ENCODE peak calls at places on chromosomes 5 and 9, in ten cellular contexts. K is heart left ventricle, B is lower lobe of right lung, X is uterus, S is psoas muscle, L is endodermal cell, O is IMR-90, H is ovary, U is foreskin fibroblast, Z is HCT116. W is an unnamed sample.
A peak's percentile ranks its signal among the peaks of the same experiment; 100 is the strongest.

GRCh38 chr5:130692766-130693165 is 472.3 kb downstream of the HINT1 start:
- DNase-seq in S (no peak), Z (no peak), X (no peak), K (no peak), O (no peak), L (no peak), U (no peak), H (no peak), B (no peak), W (peak; percentile 82)

GRCh38 chr9:112970939-112971338 is 41.1 kb downstream of the ZNF883 start:
- DNase-seq in H (no peak), S (no peak), X (no peak), U (peak; percentile 3), B (no peak), O (no peak), K (no peak), L (no peak), Z (no peak), W (peak; percentile 20)

GRCh38 chr5:71882826-71883744 is 164.0 kb downstream of the CARTPT start:
- DNase-seq in U (no peak), X (no peak), K (peak; percentile 54), O (peak; percentile 28), S (no peak), B (no peak), H (no peak), Z (no peak), L (no peak), W (no peak)

GRCh38 chr5:114238771-114239313 is 123.0 kb upstream of the KCNN2 start:
- DNase-seq in L (no peak), H (no peak), S (no peak), X (no peak), U (peak; percentile 54), K (no peak), B (no peak), O (peak; percentile 60), Z (no peak), W (no peak)

GRCh38 chr9:123157216-123157615 is 111.2 kb downstream of the STRBP start:
- DNase-seq in X (no peak), Z (no peak), O (peak; percentile 50), H (no peak), K (no peak), B (no peak), L (no peak), S (no peak), U (no peak), W (peak; percentile 79)

GRCh38 chr5:177008716-177009115 is 2.1 kb upstream of the UIMC1 start:
- DNase-seq in B (no peak), H (no peak), O (no peak), U (no peak), X (no peak), K (no peak), Z (no peak), S (no peak), L (no peak), W (no peak)

GRCh38 chr5:58946232-58946631 is 363.4 kb downstream of the RAB3C start:
- DNase-seq in X (no peak), S (no peak), H (no peak), B (no peak), L (no peak), K (no peak), Z (no peak), U (no peak), O (no peak), W (no peak)

GRCh38 chr9:88462191-88462590 is 72.8 kb upstream of the NXNL2 start:
- DNase-seq in S (no peak), O (peak; percentile 79), Z (no peak), K (no peak), L (no peak), H (no peak), U (peak; percentile 38), B (no peak), X (no peak), W (peak; percentile 72)

GRCh38 chr5:181160-181559 is 10.1 kb upstream of the LRRC14B start:
- DNase-seq in Z (no peak), L (no peak), O (no peak), H (no peak), X (no peak), U (no peak), S (no peak), K (peak; percentile 9), B (no peak), W (no peak)

GRCh38 chr9:121178676-121179372 is 22.8 kb downstream of the RAB14 start:
- DNase-seq in B (no peak), K (no peak), Z (no peak), L (no peak), O (no peak), H (no peak), U (no peak), S (no peak), X (no peak), W (no peak)

GRCh38 chr5:57406591-57406990 is 76.0 kb downstream of the ACTBL2 start:
- DNase-seq in S (no peak), B (no peak), K (no peak), U (no peak), Z (no peak), X (no peak), O (no peak), H (no peak), L (no peak), W (no peak)

GRCh38 chr9:69604568-69605219 is 67.5 kb downstream of the APBA1 start:
- DNase-seq in K (no peak), O (no peak), S (no peak), L (no peak), B (no peak), H (no peak), X (no peak), Z (no peak), U (no peak), W (no peak)

DNA sequence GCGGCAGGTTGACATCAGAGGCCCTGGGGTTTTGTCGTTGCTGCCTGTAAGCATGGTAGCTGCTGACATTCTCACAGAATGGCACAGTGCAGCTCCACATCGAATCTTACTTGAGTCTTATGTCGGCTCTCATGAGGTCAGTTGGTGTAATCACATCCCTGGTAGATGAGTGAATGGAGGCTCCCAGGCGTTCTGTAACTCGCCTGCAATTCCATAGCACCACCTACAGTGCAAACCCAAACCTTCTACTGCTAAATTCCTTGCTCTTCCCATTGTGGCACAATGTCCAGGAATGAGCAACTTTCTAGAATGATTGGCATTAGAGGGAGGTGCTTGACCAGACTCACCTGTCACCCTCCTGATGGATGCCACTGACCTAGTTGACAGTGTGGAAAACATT is 578.4 kb downstream of the CCDC171 start:
- DNase-seq in Z (no peak), U (no peak), B (no peak), H (no peak), L (peak; percentile 67), K (no peak), X (no peak), S (no peak), O (peak; percentile 67), W (peak; percentile 89)
- TF ChIP-seq CTCF in Z (peak; percentile 6), U (no peak), B (no peak), H (no peak), L (peak; percentile 78), K (no peak), X (no peak), S (no peak), O (peak; percentile 53), W (peak; percentile 70)

GRCh38 chr9:13071921-13072320 is 207.6 kb downstream of the MPDZ start:
- DNase-seq in X (no peak), H (no peak), B (no peak), O (no peak), L (no peak), U (no peak), Z (no peak), S (no peak), K (no peak), W (no peak)

GRCh38 chr9:13076616-13077015 is 202.9 kb downstream of the MPDZ start:
- DNase-seq in K (no peak), L (no peak), B (no peak), X (no peak), S (no peak), H (no peak), O (no peak), U (no peak), Z (no peak), W (no peak)

GRCh38 chr9:13070612-13071595 is 208.6 kb downstream of the MPDZ start:
- DNase-seq in Z (no peak), O (no peak), L (no peak), X (no peak), H (no peak), U (no peak), S (no peak), B (no peak), K (no peak), W (no peak)
- H3K4me3 ChIP-seq in Z (no peak overlapping the region), O (no peak overlapping the region), L (no peak overlapping the region), X (no peak overlapping the region), H (no peak overlapping the region), U (no peak overlapping the region), S (no peak overlapping the region), B (no peak overlapping the region), K (no peak overlapping the region), W (no peak overlapping the region)

DNA sequence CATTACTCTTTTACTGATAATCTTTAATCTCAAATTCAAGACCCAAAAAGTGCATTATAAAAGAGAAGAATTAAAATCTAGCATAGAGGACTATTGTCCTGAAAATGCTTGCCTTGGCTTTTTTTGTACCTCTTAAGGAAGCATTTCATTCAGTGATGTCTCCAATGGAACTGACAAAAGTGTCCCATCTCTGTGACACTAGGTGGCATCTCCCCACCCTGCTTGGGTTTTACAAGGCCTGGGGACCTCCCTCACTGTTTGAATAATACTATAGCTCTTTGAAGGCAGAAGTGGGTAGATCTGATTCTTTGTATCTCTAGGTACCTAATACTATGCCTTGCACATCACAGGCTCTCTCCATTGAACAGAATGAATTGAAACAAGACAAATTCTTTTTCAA is 180.6 kb downstream of the EPB41L4A start:
- DNase-seq in L (no peak), U (no peak), O (no peak), K (no peak), X (no peak), S (no peak), B (no peak), H (no peak), Z (no peak), W (no peak)
- TF ChIP-seq CTCF in L (peak; percentile 63), U (no peak), O (no peak), K (peak; percentile 16), X (no peak), S (peak; percentile 26), B (no peak), H (no peak), Z (no peak), W (no peak)

GRCh38 chr5:133868946-133869674 is 99.3 kb downstream of the C5orf15 start:
- DNase-seq in U (peak; percentile 73), B (peak; percentile 82), K (peak; percentile 80), H (peak; percentile 64), L (peak; percentile 87), S (peak; percentile 88), X (peak; percentile 63), O (peak; percentile 73), Z (peak; percentile 53), W (peak; percentile 88)

GRCh38 chr5:133867341-133867740 is 101.1 kb downstream of the C5orf15 start:
- DNase-seq in U (no peak), K (no peak), B (no peak), Z (no peak), O (no peak), S (peak; percentile 12), L (no peak), H (no peak), X (no peak), W (no peak)

GRCh38 chr5:133867851-133868545 is 100.4 kb downstream of the C5orf15 start:
- DNase-seq in U (no peak), L (no peak), H (no peak), B (no peak), O (no peak), K (no peak), X (no peak), S (peak; percentile 26), Z (no peak), W (no peak)

GRCh38 chr5:133870661-133871060 is 97.8 kb downstream of the C5orf15 start:
- DNase-seq in B (no peak), X (no peak), H (no peak), K (no peak), U (peak; percentile 70), Z (no peak), S (peak; percentile 21), L (no peak), O (peak; percentile 58), W (peak; percentile 91)

GRCh38 chr5:133869675-133869978 is 98.8 kb downstream of the C5orf15 start:
- DNase-seq in L (no peak), O (no peak), H (no peak), X (no peak), S (peak; percentile 87), K (peak; percentile 69), U (peak; percentile 6), B (no peak), Z (no peak), W (no peak)
- H3K4me3 ChIP-seq in L (no peak overlapping the region), O (no peak overlapping the region), H (no peak overlapping the region), X (no peak overlapping the region), S (peak overlapping the region; percentile 56), K (peak overlapping the region; percentile 44), U (no peak overlapping the region), B (no peak overlapping the region), Z (no peak overlapping the region), W (no peak overlapping the region)